ENCODE peak calls at places on chromosome 13, in ten cellular contexts. X is heart left ventricle, Y is lung, Q is progenitor cell of endocrine pancreas, C is left ventricle myocardium inferior, H is fibroblast of lung, B is HFFc6, P is tibial artery, V is coronary artery, D is WTC11. M is an unnamed sample.

GRCh38 chr13:111858571-111858970 is 208.4 kb upstream of the SOX1 start:
- DNase-seq in X (no peak), P (peak), V (no peak), C (no peak), Q (no peak), D (no peak), Y (no peak), B (no peak), H (no peak), M (no peak)

GRCh38 chr13:103188688-103189326 is 122.6 kb upstream of the SLC10A2 start:
- DNase-seq in P (no peak), C (no peak), D (no peak), H (peak), X (no peak), V (no peak), Q (no peak), B (no peak), Y (no peak), M (no peak)

GRCh38 chr13:111912453-111912866 is 154.5 kb upstream of the SOX1 start:
- DNase-seq in Y (peak), H (no peak), V (peak), C (no peak), P (peak), D (peak), X (no peak), Q (peak), B (no peak), M (no peak)

GRCh38 chr13:93729383-93729782 is 502.8 kb downstream of the GPC6 start:
- DNase-seq in X (no peak), P (no peak), B (no peak), C (no peak), H (no peak), V (no peak), Q (no peak), D (no peak), Y (no peak), M (no peak)

GRCh38 chr13:113098163-113098732 is 7.3 kb upstream of the F7 start:
- DNase-seq in P (no peak), H (peak), B (peak), Q (no peak), D (no peak), C (no peak), V (no peak), Y (no peak), X (no peak), M (no peak)

GRCh38 chr13:101489635-101490034 is 37.2 kb downstream of the ITGBL1 start:
- DNase-seq in X (no peak), Q (no peak), D (no peak), V (no peak), Y (no peak), C (no peak), B (peak), P (no peak), H (no peak), M (no peak)

GRCh38 chr13:34941835-34942731 is at the start of gene NBEA:
- DNase-seq in X (peak), D (peak), Y (peak), V (peak), H (peak), Q (peak), B (peak), C (peak), P (peak), M (peak)

GRCh38 chr13:101611491-101612475 is 159.3 kb downstream of the ITGBL1 start:
- DNase-seq in B (no peak), Q (no peak), Y (no peak), X (no peak), P (no peak), D (no peak), V (no peak), C (no peak), H (no peak), M (peak)

GRCh38 chr13:104008571-104009435 is 942.6 kb upstream of the SLC10A2 start:
- DNase-seq in C (no peak), D (no peak), H (peak), P (no peak), X (no peak), V (no peak), Y (no peak), Q (no peak), B (no peak), M (no peak)

GRCh38 chr13:112994084-112994780 is 25.2 kb downstream of the MCF2L start:
- DNase-seq in D (no peak), Q (no peak), H (no peak), C (no peak), B (no peak), Y (no peak), P (no peak), X (no peak), V (no peak), M (no peak)

GRCh38 chr13:100089633-100090032 is 740 bp downstream of the PCCA start:
- DNase-seq in C (no peak), D (no peak), X (no peak), V (no peak), Y (no peak), Q (no peak), B (no peak), H (peak), P (no peak), M (no peak)

GRCh38 chr13:99870541-99870940 is 101.0 kb downstream of the ZIC5 start:
- DNase-seq in X (no peak), H (no peak), Y (no peak), B (no peak), V (no peak), D (no peak), P (no peak), C (no peak), Q (no peak), M (no peak)

GRCh38 chr13:112179995-112180394 is 113.0 kb downstream of the SOX1 start:
- DNase-seq in X (no peak), H (no peak), Y (no peak), C (no peak), V (peak), P (no peak), Q (no peak), D (no peak), B (no peak), M (no peak)

GRCh38 chr13:52706074-52706473 is 33.5 kb downstream of the CNMD start:
- DNase-seq in X (no peak), B (no peak), V (no peak), Y (no peak), D (no peak), H (peak), P (no peak), C (no peak), Q (no peak), M (no peak)

GRCh38 chr13:52703482-52703881 is 36.1 kb downstream of the CNMD start:
- DNase-seq in C (no peak), P (no peak), X (no peak), H (no peak), Q (no peak), V (no peak), B (no peak), D (no peak), Y (no peak), M (no peak)

GRCh38 chr13:52711277-52711676 is 28.3 kb downstream of the CNMD start:
- DNase-seq in P (no peak), C (no peak), V (no peak), Y (no peak), Q (no peak), X (no peak), D (peak), B (no peak), H (no peak), M (no peak)

GRCh38 chr13:52701728-52702480 is 37.7 kb downstream of the CNMD start:
- DNase-seq in V (no peak), H (no peak), B (no peak), D (no peak), C (no peak), X (no peak), P (no peak), Y (no peak), Q (no peak), M (no peak)

DNA sequence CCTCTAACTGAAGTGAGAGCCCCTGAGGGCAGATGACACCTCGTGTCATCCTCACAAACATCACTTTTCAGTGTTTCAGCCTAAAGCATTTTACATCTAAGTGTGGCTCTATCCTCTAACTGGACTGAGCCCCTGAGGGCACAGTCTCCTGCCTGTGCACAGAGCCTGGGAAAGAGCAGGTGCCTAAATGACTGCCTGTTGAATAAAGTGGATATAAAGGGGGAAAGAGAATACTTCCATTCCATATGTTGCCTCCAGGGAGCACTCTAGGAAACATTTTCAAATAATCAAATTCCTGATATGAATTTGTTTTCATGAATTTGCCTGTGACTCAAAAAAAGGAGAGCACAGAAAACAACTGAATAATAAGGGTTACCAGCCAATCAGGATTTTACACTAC is 32.2 kb downstream of the CNMD start:
- DNase-seq in B (peak), C (no peak), P (no peak), D (no peak), V (no peak), Y (no peak), X (no peak), H (no peak), Q (no peak), M (no peak)
- TF ChIP-seq CTCF in B (peak), C (no peak), P (no peak), D (no peak), V (no peak), Y (no peak), X (no peak), H (no peak), Q (no peak), M (peak)

DNA sequence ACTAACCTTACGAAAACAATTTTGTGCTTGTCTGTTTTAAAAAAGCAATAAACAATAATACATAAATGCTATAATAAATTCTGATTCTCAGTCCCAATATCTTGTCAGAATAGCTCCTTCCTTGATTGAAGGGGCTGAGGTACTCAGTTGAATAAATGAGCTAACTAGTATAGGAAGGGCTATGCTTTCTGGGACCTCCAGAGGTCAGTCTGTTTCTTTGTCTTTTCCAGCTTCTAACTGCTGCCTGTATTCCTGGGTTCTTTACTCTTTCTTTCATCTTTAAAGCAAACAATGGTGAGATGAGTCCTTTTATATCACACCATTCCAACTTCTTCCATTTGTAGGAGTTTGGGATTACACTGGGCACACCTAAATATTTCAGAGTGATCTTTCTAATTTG is 1297.0 kb upstream of the ATXN8OS start:
- DNase-seq in P (no peak), Y (no peak), V (no peak), D (no peak), C (no peak), B (no peak), Q (no peak), X (no peak), H (no peak), M (no peak)
- TF ChIP-seq CTCF in P (no peak), Y (no peak), V (no peak), D (peak), C (no peak), B (no peak), Q (peak), X (no peak), H (no peak), M (peak)

GRCh38 chr13:63636231-63636993 is 2220.8 kb upstream of the PCDH20 start:
- DNase-seq in C (no peak), Q (no peak), Y (no peak), X (no peak), D (no peak), P (no peak), V (no peak), H (peak), B (no peak), M (no peak)
- TF ChIP-seq CTCF in C (no peak), Q (peak), Y (no peak), X (no peak), D (no peak), P (no peak), V (no peak), H (peak), B (no peak), M (peak)

GRCh38 chr13:36841411-36841810 is 22.4 kb downstream of the RFXAP start:
- DNase-seq in X (no peak), C (no peak), P (no peak), Q (no peak), H (peak), Y (no peak), D (no peak), V (no peak), B (no peak), M (no peak)
- TF ChIP-seq CTCF in X (no peak), C (no peak), P (no peak), Q (no peak), H (peak), Y (no peak), D (no peak), V (no peak), B (no peak), M (peak)

GRCh38 chr13:51803422-51804294 is at the start of gene DHRS12:
- DNase-seq in H (peak), B (peak), P (peak), X (peak), Y (peak), V (peak), D (peak), Q (peak), C (peak), M (no peak)
- TF ChIP-seq CTCF in H (peak), B (no peak), P (no peak), X (no peak), Y (no peak), V (no peak), D (no peak), Q (peak), C (peak), M (no peak)

GRCh38 chr13:36475468-36475867 is 43.2 kb downstream of the CCNA1 start:
- DNase-seq in P (no peak), V (no peak), B (no peak), X (no peak), Q (no peak), D (peak), H (peak), C (no peak), Y (no peak), M (no peak)
- TF ChIP-seq CTCF in P (no peak), V (no peak), B (no peak), X (no peak), Q (no peak), D (no peak), H (no peak), C (no peak), Y (no peak), M (no peak)

GRCh38 chr13:50801087-50801931 is 42.2 kb downstream of the DLEU7 start:
- DNase-seq in H (peak), D (peak), B (peak), Q (peak), C (no peak), P (no peak), Y (peak), X (no peak), V (no peak), M (peak)
- TF ChIP-seq CTCF in H (peak), D (peak), B (peak), Q (peak), C (peak), P (peak), Y (peak), X (peak), V (peak), M (peak)

DNA sequence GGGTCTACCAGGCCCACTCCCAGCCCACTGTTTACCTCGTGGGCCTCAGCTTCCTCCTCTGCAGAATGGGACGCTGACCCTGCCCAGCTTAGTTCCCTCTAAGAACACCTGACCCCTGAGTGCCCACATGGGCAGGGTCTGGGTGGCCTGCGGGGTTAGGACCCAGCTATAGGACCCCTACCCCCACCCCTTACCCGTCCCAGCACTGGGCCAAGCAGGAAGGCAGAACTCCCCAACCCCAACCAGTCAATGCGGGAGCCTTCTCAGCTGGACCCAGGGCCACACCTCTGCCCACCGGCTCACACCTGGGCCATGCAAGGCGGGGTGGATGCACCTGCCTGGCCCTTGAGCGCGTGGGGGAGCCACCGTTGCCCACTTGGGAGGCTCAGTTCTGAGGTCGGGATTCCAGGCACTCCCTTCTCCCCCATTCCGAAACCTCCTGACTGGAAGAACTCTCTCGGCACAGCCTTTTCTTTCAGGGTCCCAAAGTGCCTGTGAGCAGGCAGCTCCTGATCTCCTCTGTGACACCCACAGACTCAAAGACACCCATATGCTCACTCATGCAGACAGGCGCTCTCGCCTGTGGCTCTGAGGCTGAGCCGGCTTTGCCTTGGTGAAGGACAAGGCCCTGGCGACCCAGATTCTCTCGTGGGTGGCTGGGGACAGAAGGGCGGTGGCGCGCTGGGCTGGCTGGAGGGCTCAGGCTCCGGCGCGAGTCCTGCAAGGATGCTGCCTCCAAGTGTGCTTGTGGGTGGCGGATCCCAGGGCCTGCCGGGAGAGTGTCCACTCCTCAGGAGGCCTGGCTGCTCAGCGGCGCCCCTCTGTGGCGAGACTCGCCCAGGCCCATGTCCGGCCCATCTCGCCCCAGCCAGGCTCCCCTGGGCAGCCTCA is 27.9 kb upstream of the PARP4 start:
- DNase-seq in Q (no peak), C (no peak), V (no peak), B (no peak), Y (no peak), X (no peak), D (peak), H (no peak), P (no peak), M (no peak)
- TF ChIP-seq CTCF in Q (peak), C (peak), V (no peak), B (peak), Y (no peak), X (no peak), D (peak), H (no peak), P (no peak), M (peak)